ENCODE peak calls at places on chromosomes 5 and 9, in ten cellular contexts. U is psoas muscle; G is AML-193; Z is foreskin fibroblast; D is GM12891; K is stomach; X is AG09319; W is stimulated activated naive CD4-positive, alpha-beta T cell treated with Interleukin-2 at 50 U/mL for 16 hours; E is GM23248; T is AG04450. Q is an unnamed sample.

GRCh38 chr9:127211983-127212382 is 52.6 kb upstream of the GARNL3 start:
- DNase-seq in T (no peak), X (no peak), Z (no peak), K (no peak), E (no peak), W (no peak), U (no peak), D (no peak), G (no peak), Q (no peak)

GRCh38 chr5:9799601-9800000 is 169.4 kb upstream of the TAS2R1 start:
- DNase-seq in U (no peak), G (no peak), D (no peak), X (no peak), T (no peak), K (no peak), Z (no peak), E (no peak), W (no peak), Q (no peak)

GRCh38 chr5:169162407-169162806 is 138.5 kb downstream of the SLIT3 start:
- DNase-seq in T (no peak), K (no peak), U (no peak), G (no peak), D (no peak), X (peak; percentile 61), Z (peak; percentile 84), E (peak; percentile 83), W (no peak), Q (peak; percentile 80)

GRCh38 chr9:127767909-127768331 is 10.5 kb downstream of the SH2D3C start:
- DNase-seq in W (no peak), Z (no peak), E (no peak), U (no peak), K (no peak), T (no peak), G (no peak), D (no peak), X (no peak), Q (no peak)

GRCh38 chr9:91833096-91833877 is 116.7 kb downstream of the ROR2 start:
- DNase-seq in W (no peak), T (no peak), D (no peak), X (no peak), K (no peak), U (no peak), Z (no peak), E (no peak), G (no peak), Q (no peak)

GRCh38 chr5:82347213-82347947 is 69.2 kb upstream of the RPS23 start:
- DNase-seq in U (peak; percentile 44), G (no peak), E (peak; percentile 93), D (no peak), W (no peak), Z (peak; percentile 84), T (peak; percentile 47), K (no peak), X (peak; percentile 83), Q (peak; percentile 85)

GRCh38 chr9:127388037-127388855 is 8.7 kb upstream of the SLC2A8 start:
- DNase-seq in X (peak; percentile 83), T (peak; percentile 93), D (peak; percentile 33), W (peak; percentile 83), Z (peak; percentile 92), K (no peak), E (peak; percentile 87), G (peak; percentile 82), U (peak; percentile 52), Q (peak; percentile 90)

GRCh38 chr5:157266286-157267007 is 524 bp downstream of the CYFIP2 start:
- DNase-seq in D (peak; percentile 29), K (peak; percentile 50), T (no peak), E (peak; percentile 8), G (no peak), W (peak; percentile 58), U (no peak), X (no peak), Z (no peak), Q (peak; percentile 34)

GRCh38 chr5:65482727-65483473 is 1.2 kb upstream of the ADAMTS6 start:
- DNase-seq in T (no peak), W (no peak), K (no peak), E (peak; percentile 73), G (no peak), D (no peak), Z (peak; percentile 35), X (peak; percentile 16), U (no peak), Q (peak; percentile 21)

GRCh38 chr9:136022731-136023400 is 61.7 kb upstream of the UBAC1 start:
- DNase-seq in Z (no peak), G (no peak), K (no peak), D (no peak), E (no peak), T (no peak), W (no peak), U (peak; percentile 7), X (no peak), Q (no peak)

GRCh38 chr5:15993334-15993733 is 186.3 kb downstream of the MARCHF11 start:
- DNase-seq in E (peak; percentile 80), Z (peak; percentile 27), T (no peak), W (no peak), G (no peak), K (no peak), X (no peak), D (no peak), U (no peak), Q (peak; percentile 17)

GRCh38 chr5:113514263-113514590 is 733 bp downstream of the YTHDC2 start:
- DNase-seq in T (no peak), E (peak; percentile 61), G (no peak), X (no peak), Z (no peak), D (no peak), W (no peak), U (no peak), K (no peak), Q (no peak)

GRCh38 chr5:52725781-52726180 is 61.9 kb upstream of the ITGA1 start:
- DNase-seq in U (peak; percentile 17), D (no peak), Z (no peak), E (no peak), X (no peak), T (no peak), W (no peak), G (no peak), K (no peak), Q (no peak)

GRCh38 chr5:178227138-178227659 is 5.4 kb downstream of the PHYKPL start:
- DNase-seq in T (no peak), E (peak; percentile 51), D (no peak), W (no peak), Z (no peak), X (no peak), K (no peak), G (no peak), U (peak; percentile 1), Q (no peak)

GRCh38 chr5:89934069-89934468 is 475.5 kb downstream of the CETN3 start:
- DNase-seq in T (no peak), D (no peak), X (no peak), Z (no peak), K (no peak), G (no peak), U (no peak), E (no peak), W (no peak), Q (no peak)

GRCh38 chr9:1910269-1910811 is 104.8 kb upstream of the SMARCA2 start:
- DNase-seq in D (no peak), E (no peak), Z (no peak), T (no peak), X (no peak), U (no peak), K (no peak), G (no peak), W (no peak), Q (no peak)

GRCh38 chr5:10333154-10334006 is 20.1 kb upstream of the MARCHF6 start:
- DNase-seq in K (peak; percentile 60), T (no peak), W (no peak), Z (no peak), X (no peak), U (peak; percentile 54), G (no peak), D (peak; percentile 52), E (peak; percentile 71), Q (peak; percentile 74)

GRCh38 chr9:88628114-88628513 is 93.1 kb downstream of the NXNL2 start:
- DNase-seq in W (no peak), G (no peak), U (no peak), X (no peak), T (no peak), Z (no peak), D (no peak), K (no peak), E (peak; percentile 88), Q (peak; percentile 38)

GRCh38 chr5:77145666-77146065 is 58.6 kb upstream of the ZBED3 start:
- DNase-seq in U (no peak), T (no peak), D (no peak), E (peak; percentile 84), W (no peak), G (no peak), K (no peak), Z (peak; percentile 35), X (no peak), Q (peak; percentile 50)